ENCODE peak calls at places on chromosomes 1 and 21, in ten cellular contexts. P, K, W, O, L, J, T, V, R and E are unnamed samples.

GRCh38 chr1:182602945-182603645 is 1.1 kb downstream of the RGS16 start:
- DNase-seq in T (no peak), O (no peak), W (no peak), L (no peak), V (no peak), K (no peak), R (no peak), P (no peak), J (peak), E (peak)

GRCh38 chr1:47656719-47657685 is 219.2 kb downstream of the FOXD2 start:
- DNase-seq in R (peak), L (peak), J (peak), T (no peak), V (peak), P (no peak), W (peak), K (no peak), O (no peak), E (peak)

GRCh38 chr1:172002725-172003345 is 161.5 kb downstream of the DNM3 start:
- DNase-seq in V (no peak), T (peak), W (peak), L (peak), R (peak), K (no peak), J (no peak), O (peak), P (peak), E (peak)

GRCh38 chr1:17351047-17351446 is 20.9 kb upstream of the PADI6 start:
- DNase-seq in V (no peak), L (no peak), P (no peak), O (no peak), T (no peak), R (no peak), K (no peak), J (no peak), W (no peak), E (no peak)

GRCh38 chr1:66495490-66495889 is 38.5 kb upstream of the SGIP1 start:
- DNase-seq in T (no peak), J (no peak), O (no peak), P (no peak), V (no peak), W (no peak), R (no peak), L (no peak), K (no peak), E (peak)

GRCh38 chr1:3249846-3250501 is 181.0 kb downstream of the PRDM16 start:
- DNase-seq in K (no peak), W (no peak), P (no peak), V (no peak), R (no peak), L (no peak), J (no peak), T (no peak), O (no peak), E (no peak)

GRCh38 chr1:25099343-25099951 is 132.9 kb downstream of the SYF2 start:
- DNase-seq in V (no peak), J (no peak), R (no peak), P (no peak), O (peak), T (no peak), L (no peak), K (no peak), W (no peak), E (no peak)

GRCh38 chr1:217053666-217054065 is 330.4 kb upstream of the ESRRG start:
- DNase-seq in R (no peak), V (no peak), P (no peak), W (no peak), O (no peak), J (no peak), T (peak), L (no peak), K (no peak), E (no peak)

GRCh38 chr1:178393370-178393769 is 103.4 kb downstream of the CLEC20A start:
- DNase-seq in L (no peak), V (no peak), P (no peak), K (no peak), J (no peak), W (no peak), O (no peak), R (no peak), T (no peak), E (no peak)

GRCh38 chr1:59568158-59568935 is 246.4 kb upstream of the HOOK1 start:
- DNase-seq in K (no peak), V (no peak), P (no peak), J (no peak), R (peak), O (no peak), L (peak), T (no peak), W (peak), E (peak)
- TF ChIP-seq CTCF in K (no peak), V (no peak), P (peak), J (no peak), R (peak), O (no peak), L (peak), T (peak), W (peak), E (no peak)

GRCh38 chr21:36076878-36077658 is 7.2 kb downstream of the CBR1 start:
- DNase-seq in T (no peak), V (no peak), O (no peak), L (no peak), K (no peak), J (no peak), R (no peak), W (no peak), P (no peak), E (no peak)
- H3K4me3 ChIP-seq in T (no peak), V (no peak), O (no peak), L (no peak), K (no peak), J (no peak), R (no peak), W (no peak), P (no peak), E (no peak)

GRCh38 chr1:93619507-93620168 is 62.0 kb downstream of the BCAR3 start:
- DNase-seq in J (no peak), T (no peak), V (no peak), L (no peak), O (no peak), R (no peak), K (no peak), P (no peak), W (no peak), E (no peak)
- TF ChIP-seq CTCF in J (no peak), T (peak), V (no peak), L (no peak), O (no peak), R (no peak), K (no peak), P (peak), W (peak), E (no peak)

DNA sequence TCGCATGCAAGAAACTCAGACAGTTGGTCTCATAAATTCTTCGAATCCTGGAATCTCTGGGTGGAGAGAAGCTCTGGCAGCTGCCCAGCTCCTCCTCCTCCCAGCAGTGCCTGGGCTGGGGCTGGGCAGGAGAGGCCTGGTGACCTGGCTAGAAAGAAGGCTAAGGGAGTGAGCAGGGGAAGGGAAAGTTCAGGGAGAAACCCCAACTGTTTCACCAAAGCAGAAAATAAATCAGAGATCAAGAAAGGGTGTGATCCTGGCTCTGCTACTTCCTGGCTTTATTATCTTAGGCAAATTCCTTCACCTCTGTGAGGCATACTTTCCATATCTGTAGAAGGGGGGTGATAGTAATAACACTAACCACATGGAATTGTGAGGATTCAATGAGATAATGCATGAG is 8.8 kb upstream of the COL16A1 start:
- DNase-seq in K (peak), W (peak), V (no peak), P (no peak), O (peak), L (peak), T (no peak), J (peak), R (peak), E (peak)
- H3K4me3 ChIP-seq in K (no peak), W (no peak), V (no peak), P (no peak), O (no peak), L (no peak), T (no peak), J (no peak), R (no peak), E (no peak)